ENCODE peak calls at places on chromosomes 5 and 9, in seven cellular contexts. One of them, this sample, is unnamed.

GRCh38 chr9:69104830-69105527 is 69.1 kb upstream of the TJP2 start:
- DNase-seq in mesendoderm: peak; percentile 55
- DNase-seq in IMR-90: no peak
- DNase-seq in H9: peak; percentile 93
- DNase-seq in H1: peak; percentile 56
- DNase-seq in trophoblast cell: peak; percentile 80
- DNase-seq in mesenchymal stem cell: no peak
- DNase-seq in this sample: no peak

GRCh38 chr9:137772281-137772873 is 105.2 kb upstream of the CACNA1B start:
- DNase-seq in mesendoderm: peak; percentile 69
- DNase-seq in IMR-90: no peak
- DNase-seq in H9: peak; percentile 68
- DNase-seq in H1: no peak
- DNase-seq in trophoblast cell: no peak
- DNase-seq in mesenchymal stem cell: no peak
- DNase-seq in this sample: no peak

GRCh38 chr5:170302729-170303501 is 5.3 kb upstream of the LCP2 start:
- DNase-seq in mesendoderm: peak; percentile 46
- DNase-seq in IMR-90: no peak
- DNase-seq in H9: peak; percentile 45
- DNase-seq in H1: no peak
- DNase-seq in trophoblast cell: no peak
- DNase-seq in mesenchymal stem cell: peak; percentile 34
- DNase-seq in this sample: no peak

GRCh38 chr5:155728857-155729683 is 597.9 kb upstream of the SGCD start:
- DNase-seq in mesendoderm: peak; percentile 52
- DNase-seq in IMR-90: no peak
- DNase-seq in H9: peak; percentile 53
- DNase-seq in H1: no peak
- DNase-seq in trophoblast cell: no peak
- DNase-seq in mesenchymal stem cell: peak; percentile 1
- DNase-seq in this sample: peak; percentile 27

GRCh38 chr5:115551415-115551814 is 6.8 kb upstream of the FEM1C start:
- DNase-seq in mesendoderm: no peak
- DNase-seq in IMR-90: no peak
- DNase-seq in H9: no peak
- DNase-seq in H1: no peak
- DNase-seq in trophoblast cell: no peak
- DNase-seq in mesenchymal stem cell: no peak
- DNase-seq in this sample: no peak

GRCh38 chr9:71604197-71605063 is 163.9 kb downstream of the CEMIP2 start:
- DNase-seq in mesendoderm: peak; percentile 72
- DNase-seq in IMR-90: peak; percentile 70
- DNase-seq in H9: peak; percentile 69
- DNase-seq in H1: peak; percentile 31
- DNase-seq in trophoblast cell: peak; percentile 43
- DNase-seq in mesenchymal stem cell: peak; percentile 75
- DNase-seq in this sample: peak; percentile 62

GRCh38 chr9:33765411-33765810 is 29.9 kb upstream of the PRSS3 start:
- DNase-seq in mesendoderm: no peak
- DNase-seq in IMR-90: peak; percentile 70
- DNase-seq in H9: no peak
- DNase-seq in H1: no peak
- DNase-seq in trophoblast cell: no peak
- DNase-seq in mesenchymal stem cell: peak; percentile 49
- DNase-seq in this sample: no peak

GRCh38 chr5:176793343-176793699 is 17.0 kb upstream of the UNC5A start:
- DNase-seq in mesendoderm: no peak
- DNase-seq in IMR-90: no peak
- DNase-seq in H9: peak; percentile 74
- DNase-seq in H1: no peak
- DNase-seq in trophoblast cell: no peak
- DNase-seq in mesenchymal stem cell: no peak
- DNase-seq in this sample: no peak

GRCh38 chr9:76558465-76558864 is 99.5 kb downstream of the GCNT1 start:
- DNase-seq in mesendoderm: no peak
- DNase-seq in IMR-90: no peak
- DNase-seq in H9: no peak
- DNase-seq in H1: no peak
- DNase-seq in trophoblast cell: no peak
- DNase-seq in mesenchymal stem cell: no peak
- DNase-seq in this sample: no peak

GRCh38 chr5:321233-321725 is at the start of gene AHRR:
- DNase-seq in mesendoderm: peak; percentile 73
- DNase-seq in IMR-90: peak; percentile 53
- DNase-seq in H9: peak; percentile 71
- DNase-seq in H1: no peak
- DNase-seq in trophoblast cell: peak; percentile 56
- DNase-seq in mesenchymal stem cell: peak; percentile 76
- DNase-seq in this sample: peak; percentile 69

GRCh38 chr5:55022454-55022853 is 1.6 kb upstream of the GZMK start:
- DNase-seq in mesendoderm: no peak
- DNase-seq in IMR-90: no peak
- DNase-seq in H9: no peak
- DNase-seq in H1: no peak
- DNase-seq in trophoblast cell: no peak
- DNase-seq in mesenchymal stem cell: no peak
- DNase-seq in this sample: no peak

GRCh38 chr9:115033800-115034199 is 84.2 kb downstream of the TNC start:
- DNase-seq in mesendoderm: no peak
- DNase-seq in IMR-90: no peak
- DNase-seq in H9: no peak
- DNase-seq in H1: no peak
- DNase-seq in trophoblast cell: no peak
- DNase-seq in mesenchymal stem cell: no peak
- DNase-seq in this sample: no peak

GRCh38 chr5:18305288-18305899 is 671.1 kb downstream of the TAF11L14 start:
- DNase-seq in mesendoderm: peak; percentile 49
- DNase-seq in IMR-90: peak; percentile 39
- DNase-seq in H9: peak; percentile 34
- DNase-seq in H1: no peak
- DNase-seq in trophoblast cell: no peak
- DNase-seq in mesenchymal stem cell: peak; percentile 50
- DNase-seq in this sample: peak; percentile 21

GRCh38 chr5:163624466-163624865 is 119.0 kb downstream of the MAT2B start:
- DNase-seq in mesendoderm: no peak
- DNase-seq in IMR-90: no peak
- DNase-seq in H9: no peak
- DNase-seq in H1: no peak
- DNase-seq in trophoblast cell: no peak
- DNase-seq in mesenchymal stem cell: no peak
- DNase-seq in this sample: no peak

GRCh38 chr9:71025728-71026127 is 95.7 kb downstream of the TRPM3 start:
- DNase-seq in mesendoderm: no peak
- DNase-seq in IMR-90: no peak
- DNase-seq in H9: no peak
- DNase-seq in H1: no peak
- DNase-seq in trophoblast cell: no peak
- DNase-seq in mesenchymal stem cell: no peak
- DNase-seq in this sample: no peak

GRCh38 chr9:81635526-81636279 is 53.6 kb downstream of the TLE1 start:
- DNase-seq in mesendoderm: no peak
- DNase-seq in IMR-90: peak; percentile 75
- DNase-seq in H9: no peak
- DNase-seq in H1: no peak
- DNase-seq in trophoblast cell: no peak
- DNase-seq in mesenchymal stem cell: peak; percentile 37
- DNase-seq in this sample: no peak

GRCh38 chr9:18595597-18595996 is 121.6 kb downstream of the ADAMTSL1 start:
- DNase-seq in mesendoderm: no peak
- DNase-seq in IMR-90: no peak
- DNase-seq in H9: no peak
- DNase-seq in H1: no peak
- DNase-seq in trophoblast cell: no peak
- DNase-seq in mesenchymal stem cell: no peak
- DNase-seq in this sample: no peak

GRCh38 chr5:109412981-109413402 is 3.2 kb upstream of the PJA2 start:
- DNase-seq in mesendoderm: no peak
- DNase-seq in IMR-90: no peak
- DNase-seq in H9: no peak
- DNase-seq in H1: no peak
- DNase-seq in trophoblast cell: no peak
- DNase-seq in mesenchymal stem cell: peak; percentile 31
- DNase-seq in this sample: no peak

GRCh38 chr9:79807966-79808365 is 236.2 kb downstream of the TLE4 start:
- DNase-seq in mesendoderm: no peak
- DNase-seq in IMR-90: no peak
- DNase-seq in H9: no peak
- DNase-seq in H1: no peak
- DNase-seq in trophoblast cell: no peak
- DNase-seq in mesenchymal stem cell: no peak
- DNase-seq in this sample: no peak

GRCh38 chr5:36522746-36523065 is 83.7 kb upstream of the SLC1A3 start:
- DNase-seq in mesendoderm: no peak
- DNase-seq in IMR-90: no peak
- DNase-seq in H9: no peak
- DNase-seq in H1: no peak
- DNase-seq in trophoblast cell: no peak
- DNase-seq in mesenchymal stem cell: no peak
- DNase-seq in this sample: no peak

GRCh38 chr5:22088517-22088916 is 764.6 kb downstream of the CDH12 start:
- DNase-seq in mesendoderm: no peak
- DNase-seq in IMR-90: no peak
- DNase-seq in H9: no peak
- DNase-seq in H1: no peak
- DNase-seq in trophoblast cell: no peak
- DNase-seq in mesenchymal stem cell: no peak
- DNase-seq in this sample: no peak

GRCh38 chr9:109745335-109746283 is 34.4 kb upstream of the PALM2AKAP2 start:
- DNase-seq in mesendoderm: peak; percentile 68
- DNase-seq in IMR-90: peak; percentile 75
- DNase-seq in H9: no peak
- DNase-seq in H1: no peak
- DNase-seq in trophoblast cell: no peak
- DNase-seq in mesenchymal stem cell: peak; percentile 56
- DNase-seq in this sample: peak; percentile 27

GRCh38 chr5:160938532-160938931 is 86.5 kb upstream of the ATP10B start:
- DNase-seq in mesendoderm: no peak
- DNase-seq in IMR-90: no peak
- DNase-seq in H9: no peak
- DNase-seq in H1: no peak
- DNase-seq in trophoblast cell: no peak
- DNase-seq in mesenchymal stem cell: no peak
- DNase-seq in this sample: no peak

GRCh38 chr5:72252574-72253155 is 67.4 kb downstream of the MRPS27 start:
- DNase-seq in mesendoderm: no peak
- DNase-seq in IMR-90: no peak
- DNase-seq in H9: no peak
- DNase-seq in H1: no peak
- DNase-seq in trophoblast cell: no peak
- DNase-seq in mesenchymal stem cell: no peak
- DNase-seq in this sample: no peak

GRCh38 chr5:116632890-116633289 is 58.3 kb upstream of the SEMA6A start:
- DNase-seq in mesendoderm: no peak
- DNase-seq in IMR-90: no peak
- DNase-seq in H9: no peak
- DNase-seq in H1: no peak
- DNase-seq in trophoblast cell: peak; percentile 10
- DNase-seq in mesenchymal stem cell: no peak
- DNase-seq in this sample: no peak

GRCh38 chr5:160197341-160198147 is 31.8 kb upstream of the FABP6 start:
- DNase-seq in mesendoderm: peak; percentile 96
- DNase-seq in IMR-90: peak; percentile 44
- DNase-seq in H9: peak; percentile 60
- DNase-seq in H1: no peak
- DNase-seq in trophoblast cell: no peak
- DNase-seq in mesenchymal stem cell: peak; percentile 85
- DNase-seq in this sample: no peak

GRCh38 chr5:15526413-15526812 is 26.4 kb downstream of the FBXL7 start:
- DNase-seq in mesendoderm: no peak
- DNase-seq in IMR-90: no peak
- DNase-seq in H9: no peak
- DNase-seq in H1: no peak
- DNase-seq in trophoblast cell: no peak
- DNase-seq in mesenchymal stem cell: no peak
- DNase-seq in this sample: no peak
- H2BK120ac ChIP-seq in mesendoderm: no peak overlapping the region
- H2BK120ac ChIP-seq in IMR-90: no peak overlapping the region
- H2BK120ac ChIP-seq in H9: no peak overlapping the region
- H2BK120ac ChIP-seq in H1: no peak overlapping the region
- H2BK120ac ChIP-seq in trophoblast cell: no peak overlapping the region
- H2BK120ac ChIP-seq in mesenchymal stem cell: no peak overlapping the region
- H2BK120ac ChIP-seq in this sample: no peak overlapping the region

GRCh38 chr9:35028341-35028740 is 38.8 kb downstream of the DNAJB5 start:
- DNase-seq in mesendoderm: peak; percentile 37
- DNase-seq in IMR-90: peak; percentile 33
- DNase-seq in H9: no peak
- DNase-seq in H1: no peak
- DNase-seq in trophoblast cell: no peak
- DNase-seq in mesenchymal stem cell: no peak
- DNase-seq in this sample: no peak
- H2BK120ac ChIP-seq in mesendoderm: peak overlapping the region; percentile 61
- H2BK120ac ChIP-seq in IMR-90: no peak overlapping the region
- H2BK120ac ChIP-seq in H9: no peak overlapping the region
- H2BK120ac ChIP-seq in H1: no peak overlapping the region
- H2BK120ac ChIP-seq in trophoblast cell: no peak overlapping the region
- H2BK120ac ChIP-seq in mesenchymal stem cell: no peak overlapping the region
- H2BK120ac ChIP-seq in this sample: no peak overlapping the region

GRCh38 chr9:92650296-92650695 is 19.6 kb downstream of the IPPK start:
- DNase-seq in mesendoderm: no peak
- DNase-seq in IMR-90: no peak
- DNase-seq in H9: peak; percentile 5
- DNase-seq in H1: no peak
- DNase-seq in trophoblast cell: no peak
- DNase-seq in mesenchymal stem cell: no peak
- DNase-seq in this sample: no peak

GRCh38 chr9:92648447-92649406 is 21.2 kb downstream of the IPPK start:
- DNase-seq in mesendoderm: no peak
- DNase-seq in IMR-90: no peak
- DNase-seq in H9: peak; percentile 26
- DNase-seq in H1: no peak
- DNase-seq in trophoblast cell: no peak
- DNase-seq in mesenchymal stem cell: no peak
- DNase-seq in this sample: no peak

GRCh38 chr9:92652461-92652860 is 17.5 kb downstream of the IPPK start:
- DNase-seq in mesendoderm: no peak
- DNase-seq in IMR-90: no peak
- DNase-seq in H9: no peak
- DNase-seq in H1: no peak
- DNase-seq in trophoblast cell: peak; percentile 50
- DNase-seq in mesenchymal stem cell: no peak
- DNase-seq in this sample: no peak

GRCh38 chr9:92647671-92648446 is 22.1 kb downstream of the IPPK start:
- DNase-seq in mesendoderm: no peak
- DNase-seq in IMR-90: no peak
- DNase-seq in H9: peak; percentile 8
- DNase-seq in H1: no peak
- DNase-seq in trophoblast cell: no peak
- DNase-seq in mesenchymal stem cell: no peak
- DNase-seq in this sample: no peak

GRCh38 chr9:92650839-92651621 is 18.9 kb downstream of the IPPK start:
- DNase-seq in mesendoderm: peak; percentile 46
- DNase-seq in IMR-90: peak; percentile 29
- DNase-seq in H9: peak; percentile 10
- DNase-seq in H1: no peak
- DNase-seq in trophoblast cell: no peak
- DNase-seq in mesenchymal stem cell: peak; percentile 59
- DNase-seq in this sample: no peak
- H2BK120ac ChIP-seq in mesendoderm: no peak overlapping the region
- H2BK120ac ChIP-seq in IMR-90: no peak overlapping the region
- H2BK120ac ChIP-seq in H9: no peak overlapping the region
- H2BK120ac ChIP-seq in H1: no peak overlapping the region
- H2BK120ac ChIP-seq in trophoblast cell: no peak overlapping the region
- H2BK120ac ChIP-seq in mesenchymal stem cell: no peak overlapping the region
- H2BK120ac ChIP-seq in this sample: no peak overlapping the region

GRCh38 chr5:56466136-56466816 is 233.1 kb upstream of the ANKRD55 start:
- DNase-seq in mesendoderm: peak; percentile 30
- DNase-seq in IMR-90: no peak
- DNase-seq in H9: no peak
- DNase-seq in H1: no peak
- DNase-seq in trophoblast cell: no peak
- DNase-seq in mesenchymal stem cell: no peak
- DNase-seq in this sample: no peak
- H2BK120ac ChIP-seq in mesendoderm: no peak overlapping the region
- H2BK120ac ChIP-seq in IMR-90: peak overlapping the region; percentile 89
- H2BK120ac ChIP-seq in H9: no peak overlapping the region
- H2BK120ac ChIP-seq in H1: no peak overlapping the region
- H2BK120ac ChIP-seq in trophoblast cell: no peak overlapping the region
- H2BK120ac ChIP-seq in mesenchymal stem cell: no peak overlapping the region
- H2BK120ac ChIP-seq in this sample: no peak overlapping the region